ENCODE peak calls at places on chromosomes 12 and 14, in nine cellular contexts. J is mammary epithelial cell; H is tibial artery; B is SJSA1; I is AG04450; L is coronary artery; E is effector memory CD4-positive, alpha-beta T cell; D is A673; N is colonic mucosa. C is an unnamed sample.

GRCh38 chr12:57782608-57783465 is at the start of gene TSFM:
- DNase-seq in J (peak; percentile 86), H (peak; percentile 97), B (no peak), I (peak; percentile 81), L (peak; percentile 92), E (peak; percentile 94), D (peak; percentile 97), N (peak; percentile 99), C (peak; percentile 98)

GRCh38 chr12:28872654-28873268 is 276.3 kb upstream of the FAR2 start:
- DNase-seq in J (peak; percentile 78), H (no peak), B (peak; percentile 13), I (peak; percentile 33), L (no peak), E (no peak), D (peak; percentile 68), N (peak; percentile 42), C (peak; percentile 30)

GRCh38 chr14:68947802-68948201 is 31.3 kb downstream of the ACTN1 start:
- DNase-seq in J (peak; percentile 49), H (peak; percentile 97), B (peak; percentile 49), I (no peak), L (peak; percentile 97), E (no peak), D (peak; percentile 97), N (peak; percentile 89), C (peak; percentile 46)

GRCh38 chr12:122395319-122395718 is 27.1 kb downstream of the CLIP1 start:
- DNase-seq in J (peak; percentile 73), H (peak; percentile 10), B (peak; percentile 40), I (peak; percentile 54), L (no peak), E (no peak), D (no peak), N (no peak), C (no peak)

GRCh38 chr12:40668095-40668494 is 24.1 kb upstream of the CNTN1 start:
- DNase-seq in J (no peak), H (no peak), B (no peak), I (no peak), L (no peak), E (no peak), D (no peak), N (no peak), C (no peak)

GRCh38 chr12:130431176-130431575 is 93.5 kb downstream of the PIWIL1 start:
- DNase-seq in J (no peak), H (no peak), B (no peak), I (no peak), L (no peak), E (no peak), D (no peak), N (no peak), C (no peak)

GRCh38 chr12:116813271-116814041 is 67.8 kb downstream of the HRK start:
- DNase-seq in J (peak; percentile 92), H (no peak), B (no peak), I (no peak), L (no peak), E (no peak), D (no peak), N (no peak), C (no peak)

GRCh38 chr12:96070670-96071279 is 35.4 kb upstream of the LTA4H start:
- DNase-seq in J (peak; percentile 25), H (no peak), B (no peak), I (no peak), L (no peak), E (no peak), D (peak; percentile 29), N (no peak), C (no peak)

GRCh38 chr12:131061041-131061806 is 107.5 kb downstream of the ADGRD1 start:
- DNase-seq in J (no peak), H (peak; percentile 50), B (no peak), I (no peak), L (peak; percentile 62), E (no peak), D (no peak), N (no peak), C (no peak)

GRCh38 chr12:24479131-24479530 is 469.8 kb downstream of the BCAT1 start:
- DNase-seq in J (no peak), H (no peak), B (peak; percentile 59), I (no peak), L (no peak), E (no peak), D (peak; percentile 17), N (no peak), C (no peak)

GRCh38 chr12:72511493-72511892 is 239.3 kb downstream of the TRHDE start:
- DNase-seq in J (no peak), H (no peak), B (no peak), I (no peak), L (no peak), E (no peak), D (no peak), N (no peak), C (no peak)

GRCh38 chr12:63206908-63207307 is 55.9 kb upstream of the AVPR1A start:
- DNase-seq in J (peak; percentile 67), H (no peak), B (no peak), I (no peak), L (no peak), E (no peak), D (peak; percentile 12), N (peak; percentile 31), C (no peak)

GRCh38 chr12:46774011-46774633 is 51.7 kb downstream of the SLC38A4 start:
- DNase-seq in J (no peak), H (no peak), B (peak; percentile 56), I (no peak), L (no peak), E (no peak), D (no peak), N (no peak), C (no peak)

GRCh38 chr12:110666892-110667291 is 22.0 kb downstream of the HVCN1 start:
- DNase-seq in J (no peak), H (no peak), B (no peak), I (no peak), L (no peak), E (no peak), D (no peak), N (no peak), C (no peak)
- H3K27ac ChIP-seq in J (no peak overlapping the region), H (no peak overlapping the region), B (no peak overlapping the region), I (no peak overlapping the region), L (no peak overlapping the region), E (no peak overlapping the region), D (no peak overlapping the region), N (no peak overlapping the region), C (no peak overlapping the region)

GRCh38 chr14:88546621-88547385 is 8.0 kb downstream of the PTPN21 start:
- DNase-seq in J (no peak), H (no peak), B (no peak), I (peak; percentile 58), L (no peak), E (no peak), D (no peak), N (no peak), C (no peak)

GRCh38 chr14:88545256-88545655 is 9.6 kb downstream of the PTPN21 start:
- DNase-seq in J (no peak), H (no peak), B (no peak), I (no peak), L (no peak), E (no peak), D (no peak), N (no peak), C (no peak)

GRCh38 chr14:88550078-88550477 is 4.7 kb downstream of the PTPN21 start:
- DNase-seq in J (no peak), H (no peak), B (no peak), I (no peak), L (no peak), E (no peak), D (no peak), N (no peak), C (no peak)

GRCh38 chr14:88551094-88551870 is 3.5 kb downstream of the PTPN21 start:
- DNase-seq in J (peak; percentile 82), H (peak; percentile 88), B (peak; percentile 55), I (peak; percentile 63), L (peak; percentile 84), E (no peak), D (peak; percentile 93), N (peak; percentile 91), C (peak; percentile 93)

DNA sequence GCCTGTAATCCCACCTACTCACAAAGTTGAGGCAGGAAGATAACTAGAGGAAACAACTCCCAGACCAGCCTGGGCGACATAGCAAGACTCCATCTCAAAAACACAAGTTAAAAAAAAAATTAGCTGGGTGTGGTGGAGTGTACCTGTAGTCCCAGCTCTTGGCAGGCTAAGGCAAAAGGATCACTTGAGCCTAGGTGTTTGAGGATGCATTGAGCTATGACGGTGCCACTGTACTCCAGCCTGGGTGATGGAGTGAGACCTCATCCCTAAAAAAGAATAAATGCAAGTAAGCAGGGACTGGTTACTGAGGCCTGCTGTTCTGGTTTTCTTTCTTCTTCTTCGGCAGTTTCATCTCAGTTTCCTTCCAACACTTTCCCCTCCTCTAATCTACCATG is 7.4 kb downstream of the PTPN21 start:
- DNase-seq in J (no peak), H (no peak), B (no peak), I (no peak), L (no peak), E (no peak), D (no peak), N (no peak), C (no peak)
- H3K4me3 ChIP-seq in J (no peak overlapping the region), H (no peak overlapping the region), B (no peak overlapping the region), I (no peak overlapping the region), L (no peak overlapping the region), E (no peak overlapping the region), D (no peak overlapping the region), N (no peak overlapping the region), C (no peak overlapping the region)

DNA sequence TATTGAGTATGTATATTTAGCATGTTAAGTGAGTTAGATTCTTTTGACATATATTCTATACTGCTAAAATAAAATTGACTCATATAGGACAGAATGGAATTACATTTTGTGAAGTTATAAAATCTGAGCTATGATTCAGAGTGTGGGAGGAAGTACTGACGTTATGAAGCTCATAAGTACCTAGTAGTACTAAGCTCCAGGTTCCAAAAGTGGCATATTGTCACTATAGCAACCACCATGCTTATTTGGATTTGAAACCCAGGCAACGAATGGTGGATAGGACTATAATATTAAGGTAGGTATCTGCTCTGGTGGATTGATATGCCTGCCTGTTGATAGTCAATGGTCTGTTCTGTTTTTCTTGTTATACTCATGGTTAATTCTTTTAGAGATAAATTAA is 2.2 kb upstream of the FBXO33 start:
- DNase-seq in J (peak; percentile 47), H (no peak), B (no peak), I (no peak), L (no peak), E (no peak), D (no peak), N (no peak), C (no peak)
- H3K27ac ChIP-seq in J (peak overlapping the region; percentile 91), H (no peak overlapping the region), B (no peak overlapping the region), I (no peak overlapping the region), L (no peak overlapping the region), E (no peak overlapping the region), D (no peak overlapping the region), N (no peak overlapping the region), C (no peak overlapping the region)

DNA sequence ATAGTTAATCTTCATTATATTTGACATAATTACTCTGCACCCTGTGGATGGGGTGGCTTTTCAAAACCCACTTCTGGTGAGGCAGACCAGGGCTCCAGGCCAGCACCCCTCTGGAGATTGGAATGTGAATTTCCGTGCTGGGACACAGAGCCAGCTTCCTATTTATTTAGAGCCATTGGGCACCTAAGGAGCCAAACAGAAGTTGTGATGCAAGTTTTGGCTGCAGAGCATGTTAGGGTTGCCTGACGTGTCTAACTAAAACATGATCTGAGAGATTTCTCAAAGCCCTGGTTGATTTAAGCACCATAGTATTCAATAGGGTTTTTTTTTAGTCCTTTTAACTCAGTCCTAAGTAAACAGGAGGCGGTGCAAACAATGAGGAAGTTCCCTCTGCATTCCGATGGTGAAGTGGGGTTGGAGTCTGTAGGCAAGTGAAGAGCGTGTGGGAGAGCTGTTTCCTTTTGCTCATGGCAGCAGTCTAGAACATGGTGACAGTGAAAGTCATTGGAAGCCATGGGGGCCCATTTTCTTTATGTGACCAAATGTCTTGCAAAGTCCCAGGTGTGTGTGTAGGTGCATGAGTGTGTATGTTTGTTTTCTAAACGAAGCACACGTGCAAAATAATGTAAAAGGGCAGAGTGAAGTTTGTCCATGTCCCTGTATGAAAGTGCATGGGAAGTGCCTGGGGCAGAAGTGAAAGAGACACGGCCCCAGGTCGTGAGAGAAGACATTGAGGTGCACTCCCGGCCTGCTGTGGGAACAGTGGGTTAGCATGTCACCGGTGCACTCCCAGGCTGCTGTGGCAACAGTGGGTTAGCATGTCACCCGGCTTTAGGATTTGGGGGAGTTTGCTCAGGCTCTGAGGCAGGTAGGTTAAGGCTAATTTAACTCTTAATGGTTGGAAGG is 117.7 kb downstream of the PRKCH start:
- DNase-seq in J (peak; percentile 43), H (peak; percentile 79), B (peak; percentile 68), I (no peak), L (no peak), E (no peak), D (peak; percentile 87), N (peak; percentile 53), C (peak; percentile 53)
- H3K4me3 ChIP-seq in J (no peak overlapping the region), H (no peak overlapping the region), B (no peak overlapping the region), I (no peak overlapping the region), L (peak overlapping the region; percentile 26), E (peak overlapping the region; percentile 10), D (peak overlapping the region; percentile 5), N (no peak overlapping the region), C (no peak overlapping the region)

C was measured in pancreas.